ENCODE peak calls at places on chromosomes 3 and 15, in six cellular contexts. One of them, this sample, is unnamed.

GRCh38 chr3:60064210-60065178 is 1014.7 kb upstream of the CFAP20DC start:
- DNase-seq in NCI-H1417: no peak
- DNase-seq in mammary epithelial cell: peak
- DNase-seq in posterior cingulate gyrus: no peak
- DNase-seq in NCI-H187 treated with DMSO at 0.1 percent for 48 hours: no peak
- DNase-seq in stimulated activated CD8-positive, alpha-beta memory T cell treated with anti-CD3 and anti-CD28 coated beads, Interleukin-15, amount 100 ng/mL, for 4 hours: no peak
- DNase-seq in this sample: no peak

GRCh38 chr15:78056714-78057269 is 20.7 kb downstream of the TBC1D2B start:
- DNase-seq in NCI-H1417: no peak
- DNase-seq in stimulated activated CD8-positive, alpha-beta memory T cell treated with anti-CD3 and anti-CD28 coated beads, Interleukin-15, amount 100 ng/mL, for 4 hours: no peak
- DNase-seq in NCI-H187 treated with DMSO at 0.1 percent for 48 hours: no peak
- DNase-seq in mammary epithelial cell: peak
- DNase-seq in posterior cingulate gyrus: no peak
- DNase-seq in this sample: no peak

GRCh38 chr15:57421110-57421509 is 44.8 kb downstream of the CGNL1 start:
- DNase-seq in NCI-H187 treated with DMSO at 0.1 percent for 48 hours: no peak
- DNase-seq in NCI-H1417: no peak
- DNase-seq in mammary epithelial cell: no peak
- DNase-seq in posterior cingulate gyrus: no peak
- DNase-seq in stimulated activated CD8-positive, alpha-beta memory T cell treated with anti-CD3 and anti-CD28 coated beads, Interleukin-15, amount 100 ng/mL, for 4 hours: no peak
- DNase-seq in this sample: no peak

GRCh38 chr15:39579487-39580116 is 1.3 kb upstream of the THBS1 start:
- DNase-seq in NCI-H1417: no peak
- DNase-seq in mammary epithelial cell: peak
- DNase-seq in posterior cingulate gyrus: no peak
- DNase-seq in stimulated activated CD8-positive, alpha-beta memory T cell treated with anti-CD3 and anti-CD28 coated beads, Interleukin-15, amount 100 ng/mL, for 4 hours: no peak
- DNase-seq in NCI-H187 treated with DMSO at 0.1 percent for 48 hours: no peak
- DNase-seq in this sample: no peak

GRCh38 chr3:191388823-191389222 is 58.5 kb upstream of the UTS2B start:
- DNase-seq in mammary epithelial cell: no peak
- DNase-seq in NCI-H1417: no peak
- DNase-seq in posterior cingulate gyrus: no peak
- DNase-seq in stimulated activated CD8-positive, alpha-beta memory T cell treated with anti-CD3 and anti-CD28 coated beads, Interleukin-15, amount 100 ng/mL, for 4 hours: no peak
- DNase-seq in NCI-H187 treated with DMSO at 0.1 percent for 48 hours: no peak
- DNase-seq in this sample: no peak

GRCh38 chr15:59689626-59690236 is 611 bp upstream of the BNIP2 start:
- DNase-seq in stimulated activated CD8-positive, alpha-beta memory T cell treated with anti-CD3 and anti-CD28 coated beads, Interleukin-15, amount 100 ng/mL, for 4 hours: peak
- DNase-seq in NCI-H1417: peak
- DNase-seq in NCI-H187 treated with DMSO at 0.1 percent for 48 hours: peak
- DNase-seq in posterior cingulate gyrus: peak
- DNase-seq in mammary epithelial cell: peak
- DNase-seq in this sample: peak

GRCh38 chr15:86082619-86083377 is 3.1 kb downstream of the AGBL1 start:
- DNase-seq in stimulated activated CD8-positive, alpha-beta memory T cell treated with anti-CD3 and anti-CD28 coated beads, Interleukin-15, amount 100 ng/mL, for 4 hours: no peak
- DNase-seq in mammary epithelial cell: no peak
- DNase-seq in NCI-H187 treated with DMSO at 0.1 percent for 48 hours: no peak
- DNase-seq in posterior cingulate gyrus: peak
- DNase-seq in NCI-H1417: peak
- DNase-seq in this sample: no peak

GRCh38 chr3:59644479-59645075 is 594.8 kb upstream of the CFAP20DC start:
- DNase-seq in posterior cingulate gyrus: no peak
- DNase-seq in mammary epithelial cell: no peak
- DNase-seq in stimulated activated CD8-positive, alpha-beta memory T cell treated with anti-CD3 and anti-CD28 coated beads, Interleukin-15, amount 100 ng/mL, for 4 hours: no peak
- DNase-seq in NCI-H1417: no peak
- DNase-seq in NCI-H187 treated with DMSO at 0.1 percent for 48 hours: no peak
- DNase-seq in this sample: no peak

GRCh38 chr3:185737020-185737419 is 87.8 kb downstream of the IGF2BP2 start:
- DNase-seq in posterior cingulate gyrus: no peak
- DNase-seq in mammary epithelial cell: no peak
- DNase-seq in NCI-H1417: no peak
- DNase-seq in NCI-H187 treated with DMSO at 0.1 percent for 48 hours: no peak
- DNase-seq in stimulated activated CD8-positive, alpha-beta memory T cell treated with anti-CD3 and anti-CD28 coated beads, Interleukin-15, amount 100 ng/mL, for 4 hours: no peak
- DNase-seq in this sample: no peak

GRCh38 chr3:17623464-17623863 is 119.0 kb downstream of the TBC1D5 start:
- DNase-seq in mammary epithelial cell: no peak
- DNase-seq in NCI-H1417: no peak
- DNase-seq in posterior cingulate gyrus: no peak
- DNase-seq in NCI-H187 treated with DMSO at 0.1 percent for 48 hours: no peak
- DNase-seq in stimulated activated CD8-positive, alpha-beta memory T cell treated with anti-CD3 and anti-CD28 coated beads, Interleukin-15, amount 100 ng/mL, for 4 hours: no peak
- DNase-seq in this sample: no peak

GRCh38 chr3:136694321-136694720 is 57.9 kb downstream of the STAG1 start:
- DNase-seq in posterior cingulate gyrus: no peak
- DNase-seq in NCI-H1417: no peak
- DNase-seq in stimulated activated CD8-positive, alpha-beta memory T cell treated with anti-CD3 and anti-CD28 coated beads, Interleukin-15, amount 100 ng/mL, for 4 hours: no peak
- DNase-seq in NCI-H187 treated with DMSO at 0.1 percent for 48 hours: no peak
- DNase-seq in mammary epithelial cell: no peak
- DNase-seq in this sample: no peak

GRCh38 chr3:161310649-161311423 is 60.5 kb downstream of the SPTSSB start:
- DNase-seq in NCI-H1417: no peak
- DNase-seq in stimulated activated CD8-positive, alpha-beta memory T cell treated with anti-CD3 and anti-CD28 coated beads, Interleukin-15, amount 100 ng/mL, for 4 hours: no peak
- DNase-seq in posterior cingulate gyrus: no peak
- DNase-seq in mammary epithelial cell: no peak
- DNase-seq in NCI-H187 treated with DMSO at 0.1 percent for 48 hours: no peak
- DNase-seq in this sample: no peak

GRCh38 chr3:66534304-66534703 is 33.5 kb upstream of the LRIG1 start:
- DNase-seq in mammary epithelial cell: no peak
- DNase-seq in NCI-H187 treated with DMSO at 0.1 percent for 48 hours: no peak
- DNase-seq in stimulated activated CD8-positive, alpha-beta memory T cell treated with anti-CD3 and anti-CD28 coated beads, Interleukin-15, amount 100 ng/mL, for 4 hours: no peak
- DNase-seq in posterior cingulate gyrus: no peak
- DNase-seq in NCI-H1417: no peak
- DNase-seq in this sample: no peak

GRCh38 chr3:38297947-38298711 is 16.0 kb downstream of the SLC22A14 start:
- DNase-seq in NCI-H1417: no peak
- DNase-seq in posterior cingulate gyrus: no peak
- DNase-seq in stimulated activated CD8-positive, alpha-beta memory T cell treated with anti-CD3 and anti-CD28 coated beads, Interleukin-15, amount 100 ng/mL, for 4 hours: no peak
- DNase-seq in mammary epithelial cell: no peak
- DNase-seq in NCI-H187 treated with DMSO at 0.1 percent for 48 hours: no peak
- DNase-seq in this sample: no peak

GRCh38 chr15:101128191-101128590 is 123.7 kb downstream of the CHSY1 start:
- DNase-seq in NCI-H187 treated with DMSO at 0.1 percent for 48 hours: no peak
- DNase-seq in NCI-H1417: no peak
- DNase-seq in mammary epithelial cell: peak
- DNase-seq in stimulated activated CD8-positive, alpha-beta memory T cell treated with anti-CD3 and anti-CD28 coated beads, Interleukin-15, amount 100 ng/mL, for 4 hours: no peak
- DNase-seq in posterior cingulate gyrus: no peak
- DNase-seq in this sample: no peak

GRCh38 chr3:47005212-47006144 is 26.0 kb downstream of the NBEAL2 start:
- DNase-seq in mammary epithelial cell: no peak
- DNase-seq in NCI-H187 treated with DMSO at 0.1 percent for 48 hours: no peak
- DNase-seq in posterior cingulate gyrus: no peak
- DNase-seq in NCI-H1417: no peak
- DNase-seq in stimulated activated CD8-positive, alpha-beta memory T cell treated with anti-CD3 and anti-CD28 coated beads, Interleukin-15, amount 100 ng/mL, for 4 hours: no peak
- DNase-seq in this sample: no peak

GRCh38 chr15:99511529-99511864 is 54.3 kb upstream of the MEF2A start:
- DNase-seq in mammary epithelial cell: no peak
- DNase-seq in posterior cingulate gyrus: no peak
- DNase-seq in NCI-H1417: no peak
- DNase-seq in NCI-H187 treated with DMSO at 0.1 percent for 48 hours: no peak
- DNase-seq in stimulated activated CD8-positive, alpha-beta memory T cell treated with anti-CD3 and anti-CD28 coated beads, Interleukin-15, amount 100 ng/mL, for 4 hours: no peak
- DNase-seq in this sample: no peak

GRCh38 chr15:65067645-65068416 is at the start of gene RASL12:
- DNase-seq in NCI-H1417: no peak
- DNase-seq in posterior cingulate gyrus: no peak
- DNase-seq in stimulated activated CD8-positive, alpha-beta memory T cell treated with anti-CD3 and anti-CD28 coated beads, Interleukin-15, amount 100 ng/mL, for 4 hours: no peak
- DNase-seq in mammary epithelial cell: no peak
- DNase-seq in NCI-H187 treated with DMSO at 0.1 percent for 48 hours: no peak
- DNase-seq in this sample: no peak

GRCh38 chr3:143247007-143247563 is 127.5 kb downstream of the CHST2 start:
- DNase-seq in stimulated activated CD8-positive, alpha-beta memory T cell treated with anti-CD3 and anti-CD28 coated beads, Interleukin-15, amount 100 ng/mL, for 4 hours: no peak
- DNase-seq in NCI-H187 treated with DMSO at 0.1 percent for 48 hours: no peak
- DNase-seq in NCI-H1417: no peak
- DNase-seq in posterior cingulate gyrus: no peak
- DNase-seq in mammary epithelial cell: no peak
- DNase-seq in this sample: no peak

GRCh38 chr3:10088256-10088655 is 19.8 kb downstream of the FANCD2OS start:
- DNase-seq in stimulated activated CD8-positive, alpha-beta memory T cell treated with anti-CD3 and anti-CD28 coated beads, Interleukin-15, amount 100 ng/mL, for 4 hours: no peak
- DNase-seq in NCI-H1417: no peak
- DNase-seq in posterior cingulate gyrus: no peak
- DNase-seq in NCI-H187 treated with DMSO at 0.1 percent for 48 hours: no peak
- DNase-seq in mammary epithelial cell: no peak
- DNase-seq in this sample: no peak

GRCh38 chr15:64697911-64698369 is 77.4 kb downstream of the RBPMS2 start:
- DNase-seq in posterior cingulate gyrus: no peak
- DNase-seq in mammary epithelial cell: peak
- DNase-seq in stimulated activated CD8-positive, alpha-beta memory T cell treated with anti-CD3 and anti-CD28 coated beads, Interleukin-15, amount 100 ng/mL, for 4 hours: no peak
- DNase-seq in NCI-H1417: no peak
- DNase-seq in NCI-H187 treated with DMSO at 0.1 percent for 48 hours: no peak
- DNase-seq in this sample: no peak

GRCh38 chr3:194951931-194952572 is 266.4 kb downstream of the FAM43A start:
- DNase-seq in posterior cingulate gyrus: no peak
- DNase-seq in NCI-H1417: no peak
- DNase-seq in NCI-H187 treated with DMSO at 0.1 percent for 48 hours: no peak
- DNase-seq in mammary epithelial cell: no peak
- DNase-seq in stimulated activated CD8-positive, alpha-beta memory T cell treated with anti-CD3 and anti-CD28 coated beads, Interleukin-15, amount 100 ng/mL, for 4 hours: no peak
- DNase-seq in this sample: no peak

GRCh38 chr15:29437888-29438713 is 168.5 kb upstream of the NSMCE3 start:
- DNase-seq in mammary epithelial cell: no peak
- DNase-seq in NCI-H1417: no peak
- DNase-seq in stimulated activated CD8-positive, alpha-beta memory T cell treated with anti-CD3 and anti-CD28 coated beads, Interleukin-15, amount 100 ng/mL, for 4 hours: no peak
- DNase-seq in posterior cingulate gyrus: no peak
- DNase-seq in NCI-H187 treated with DMSO at 0.1 percent for 48 hours: no peak
- DNase-seq in this sample: no peak

GRCh38 chr15:93042691-93043378 is 46.2 kb downstream of the RGMA start:
- DNase-seq in posterior cingulate gyrus: no peak
- DNase-seq in stimulated activated CD8-positive, alpha-beta memory T cell treated with anti-CD3 and anti-CD28 coated beads, Interleukin-15, amount 100 ng/mL, for 4 hours: no peak
- DNase-seq in mammary epithelial cell: no peak
- DNase-seq in NCI-H187 treated with DMSO at 0.1 percent for 48 hours: no peak
- DNase-seq in NCI-H1417: no peak
- DNase-seq in this sample: no peak

GRCh38 chr3:186514296-186515002 is 29.7 kb downstream of the CRYGS start:
- DNase-seq in mammary epithelial cell: peak
- DNase-seq in stimulated activated CD8-positive, alpha-beta memory T cell treated with anti-CD3 and anti-CD28 coated beads, Interleukin-15, amount 100 ng/mL, for 4 hours: no peak
- DNase-seq in NCI-H1417: no peak
- DNase-seq in NCI-H187 treated with DMSO at 0.1 percent for 48 hours: no peak
- DNase-seq in posterior cingulate gyrus: no peak
- DNase-seq in this sample: no peak

GRCh38 chr15:80596521-80596976 is 98.6 kb upstream of the ABHD17C start:
- DNase-seq in stimulated activated CD8-positive, alpha-beta memory T cell treated with anti-CD3 and anti-CD28 coated beads, Interleukin-15, amount 100 ng/mL, for 4 hours: no peak
- DNase-seq in posterior cingulate gyrus: no peak
- DNase-seq in mammary epithelial cell: peak
- DNase-seq in NCI-H1417: no peak
- DNase-seq in NCI-H187 treated with DMSO at 0.1 percent for 48 hours: no peak
- DNase-seq in this sample: peak

GRCh38 chr15:36358094-36358961 is 221.1 kb upstream of the CDIN1 start:
- DNase-seq in NCI-H1417: no peak
- DNase-seq in stimulated activated CD8-positive, alpha-beta memory T cell treated with anti-CD3 and anti-CD28 coated beads, Interleukin-15, amount 100 ng/mL, for 4 hours: no peak
- DNase-seq in mammary epithelial cell: peak
- DNase-seq in posterior cingulate gyrus: no peak
- DNase-seq in NCI-H187 treated with DMSO at 0.1 percent for 48 hours: no peak
- DNase-seq in this sample: no peak

GRCh38 chr15:27867861-27868260 is 231.3 kb downstream of the OCA2 start:
- DNase-seq in NCI-H1417: no peak
- DNase-seq in NCI-H187 treated with DMSO at 0.1 percent for 48 hours: no peak
- DNase-seq in posterior cingulate gyrus: no peak
- DNase-seq in mammary epithelial cell: no peak
- DNase-seq in stimulated activated CD8-positive, alpha-beta memory T cell treated with anti-CD3 and anti-CD28 coated beads, Interleukin-15, amount 100 ng/mL, for 4 hours: no peak
- DNase-seq in this sample: no peak

GRCh38 chr3:153829596-153830170 is 291.5 kb upstream of the ARHGEF26 start:
- DNase-seq in posterior cingulate gyrus: no peak
- DNase-seq in NCI-H1417: no peak
- DNase-seq in mammary epithelial cell: peak
- DNase-seq in stimulated activated CD8-positive, alpha-beta memory T cell treated with anti-CD3 and anti-CD28 coated beads, Interleukin-15, amount 100 ng/mL, for 4 hours: no peak
- DNase-seq in NCI-H187 treated with DMSO at 0.1 percent for 48 hours: no peak
- DNase-seq in this sample: no peak

GRCh38 chr3:31043184-31043819 is 148.8 kb upstream of the GADL1 start:
- DNase-seq in posterior cingulate gyrus: no peak
- DNase-seq in mammary epithelial cell: peak
- DNase-seq in NCI-H1417: no peak
- DNase-seq in NCI-H187 treated with DMSO at 0.1 percent for 48 hours: no peak
- DNase-seq in stimulated activated CD8-positive, alpha-beta memory T cell treated with anti-CD3 and anti-CD28 coated beads, Interleukin-15, amount 100 ng/mL, for 4 hours: no peak
- DNase-seq in this sample: no peak

GRCh38 chr3:108118038-108118727 is 27.4 kb upstream of the CD47 start:
- DNase-seq in stimulated activated CD8-positive, alpha-beta memory T cell treated with anti-CD3 and anti-CD28 coated beads, Interleukin-15, amount 100 ng/mL, for 4 hours: no peak
- DNase-seq in mammary epithelial cell: no peak
- DNase-seq in NCI-H1417: no peak
- DNase-seq in NCI-H187 treated with DMSO at 0.1 percent for 48 hours: no peak
- DNase-seq in posterior cingulate gyrus: no peak
- DNase-seq in this sample: no peak

GRCh38 chr15:42891569-42891968 is 29.0 kb downstream of the TTBK2 start:
- DNase-seq in stimulated activated CD8-positive, alpha-beta memory T cell treated with anti-CD3 and anti-CD28 coated beads, Interleukin-15, amount 100 ng/mL, for 4 hours: no peak
- DNase-seq in NCI-H187 treated with DMSO at 0.1 percent for 48 hours: no peak
- DNase-seq in NCI-H1417: no peak
- DNase-seq in mammary epithelial cell: no peak
- DNase-seq in posterior cingulate gyrus: no peak
- DNase-seq in this sample: no peak